ENCODE peak calls at places on chromosomes 2 and 18, in eight cellular contexts. One of them, this sample, is unnamed.
A peak's percentile ranks its signal among the peaks of the same experiment; 100 is the strongest.

GRCh38 chr2:113370478-113371091 is 66.9 kb upstream of the ZNG1B start:
- DNase-seq in cardiac fibroblast: peak; percentile 82
- DNase-seq in pancreas: peak; percentile 63
- DNase-seq in fibroblast of lung: peak; percentile 58
- DNase-seq in CD4-positive, alpha-beta memory T cell: peak; percentile 68
- DNase-seq in astrocyte: peak; percentile 44
- DNase-seq in PC-9: peak; percentile 73
- DNase-seq in esophagus squamous epithelium: no peak
- DNase-seq in this sample: peak; percentile 73

GRCh38 chr2:5846881-5847280 is 154.7 kb downstream of the SOX11 start:
- DNase-seq in cardiac fibroblast: no peak
- DNase-seq in pancreas: no peak
- DNase-seq in fibroblast of lung: peak; percentile 81
- DNase-seq in CD4-positive, alpha-beta memory T cell: no peak
- DNase-seq in astrocyte: peak; percentile 72
- DNase-seq in PC-9: no peak
- DNase-seq in esophagus squamous epithelium: no peak
- DNase-seq in this sample: no peak

GRCh38 chr2:70118798-70119454 is 31.6 kb downstream of the PCBP1 start:
- DNase-seq in cardiac fibroblast: peak; percentile 36
- DNase-seq in pancreas: no peak
- DNase-seq in fibroblast of lung: no peak
- DNase-seq in CD4-positive, alpha-beta memory T cell: no peak
- DNase-seq in astrocyte: no peak
- DNase-seq in PC-9: no peak
- DNase-seq in esophagus squamous epithelium: no peak
- DNase-seq in this sample: peak; percentile 67

GRCh38 chr2:149191915-149192314 is 138.5 kb upstream of the LYPD6 start:
- DNase-seq in cardiac fibroblast: no peak
- DNase-seq in pancreas: no peak
- DNase-seq in fibroblast of lung: no peak
- DNase-seq in CD4-positive, alpha-beta memory T cell: no peak
- DNase-seq in astrocyte: no peak
- DNase-seq in PC-9: no peak
- DNase-seq in esophagus squamous epithelium: no peak
- DNase-seq in this sample: no peak

GRCh38 chr2:39772086-39772811 is 6.8 kb downstream of the THUMPD2 start:
- DNase-seq in cardiac fibroblast: peak; percentile 30
- DNase-seq in pancreas: no peak
- DNase-seq in fibroblast of lung: peak; percentile 92
- DNase-seq in CD4-positive, alpha-beta memory T cell: no peak
- DNase-seq in astrocyte: peak; percentile 90
- DNase-seq in PC-9: peak; percentile 39
- DNase-seq in esophagus squamous epithelium: no peak
- DNase-seq in this sample: no peak

GRCh38 chr18:45657357-45658335 is 42.4 kb downstream of the SLC14A2 start:
- DNase-seq in cardiac fibroblast: no peak
- DNase-seq in pancreas: no peak
- DNase-seq in fibroblast of lung: peak; percentile 16
- DNase-seq in CD4-positive, alpha-beta memory T cell: peak; percentile 57
- DNase-seq in astrocyte: no peak
- DNase-seq in PC-9: no peak
- DNase-seq in esophagus squamous epithelium: no peak
- DNase-seq in this sample: no peak

GRCh38 chr2:129062160-129062912 is 743.7 kb upstream of the HS6ST1 start:
- DNase-seq in cardiac fibroblast: peak; percentile 46
- DNase-seq in pancreas: no peak
- DNase-seq in fibroblast of lung: peak; percentile 43
- DNase-seq in CD4-positive, alpha-beta memory T cell: no peak
- DNase-seq in astrocyte: peak; percentile 19
- DNase-seq in PC-9: no peak
- DNase-seq in esophagus squamous epithelium: no peak
- DNase-seq in this sample: no peak

GRCh38 chr2:26658691-26659346 is 17.7 kb upstream of the CIB4 start:
- DNase-seq in cardiac fibroblast: no peak
- DNase-seq in pancreas: no peak
- DNase-seq in fibroblast of lung: no peak
- DNase-seq in CD4-positive, alpha-beta memory T cell: no peak
- DNase-seq in astrocyte: no peak
- DNase-seq in PC-9: no peak
- DNase-seq in esophagus squamous epithelium: no peak
- DNase-seq in this sample: peak; percentile 3

GRCh38 chr2:69099541-69099940 is 86.6 kb downstream of the ANTXR1 start:
- DNase-seq in cardiac fibroblast: no peak
- DNase-seq in pancreas: no peak
- DNase-seq in fibroblast of lung: peak; percentile 57
- DNase-seq in CD4-positive, alpha-beta memory T cell: no peak
- DNase-seq in astrocyte: peak; percentile 44
- DNase-seq in PC-9: no peak
- DNase-seq in esophagus squamous epithelium: no peak
- DNase-seq in this sample: no peak

GRCh38 chr2:217075225-217075802 is 215.4 kb upstream of the TNP1 start:
- DNase-seq in cardiac fibroblast: peak; percentile 79
- DNase-seq in pancreas: no peak
- DNase-seq in fibroblast of lung: peak; percentile 57
- DNase-seq in CD4-positive, alpha-beta memory T cell: no peak
- DNase-seq in astrocyte: peak; percentile 50
- DNase-seq in PC-9: no peak
- DNase-seq in esophagus squamous epithelium: no peak
- DNase-seq in this sample: no peak

GRCh38 chr2:232477751-232478510 is 9.7 kb downstream of the ECEL1 start:
- DNase-seq in cardiac fibroblast: no peak
- DNase-seq in pancreas: no peak
- DNase-seq in fibroblast of lung: no peak
- DNase-seq in CD4-positive, alpha-beta memory T cell: no peak
- DNase-seq in astrocyte: no peak
- DNase-seq in PC-9: no peak
- DNase-seq in esophagus squamous epithelium: no peak
- DNase-seq in this sample: peak; percentile 3

GRCh38 chr18:2992995-2993877 is 19.7 kb downstream of the LPIN2 start:
- DNase-seq in cardiac fibroblast: no peak
- DNase-seq in pancreas: no peak
- DNase-seq in fibroblast of lung: no peak
- DNase-seq in CD4-positive, alpha-beta memory T cell: no peak
- DNase-seq in astrocyte: no peak
- DNase-seq in PC-9: no peak
- DNase-seq in esophagus squamous epithelium: no peak
- DNase-seq in this sample: no peak

GRCh38 chr2:143558665-143559064 is 429.4 kb downstream of the ARHGAP15 start:
- DNase-seq in cardiac fibroblast: peak; percentile 79
- DNase-seq in pancreas: no peak
- DNase-seq in fibroblast of lung: peak; percentile 68
- DNase-seq in CD4-positive, alpha-beta memory T cell: no peak
- DNase-seq in astrocyte: peak; percentile 63
- DNase-seq in PC-9: no peak
- DNase-seq in esophagus squamous epithelium: no peak
- DNase-seq in this sample: no peak

GRCh38 chr2:147844691-147845607 is at the start of gene ACVR2A:
- DNase-seq in cardiac fibroblast: peak; percentile 39
- DNase-seq in pancreas: peak; percentile 43
- DNase-seq in fibroblast of lung: peak; percentile 47
- DNase-seq in CD4-positive, alpha-beta memory T cell: peak; percentile 62
- DNase-seq in astrocyte: peak; percentile 39
- DNase-seq in PC-9: peak; percentile 35
- DNase-seq in esophagus squamous epithelium: no peak
- DNase-seq in this sample: peak; percentile 45

GRCh38 chr2:120453635-120453998 is 107.7 kb downstream of the INHBB start:
- DNase-seq in cardiac fibroblast: no peak
- DNase-seq in pancreas: no peak
- DNase-seq in fibroblast of lung: peak; percentile 79
- DNase-seq in CD4-positive, alpha-beta memory T cell: no peak
- DNase-seq in astrocyte: peak; percentile 70
- DNase-seq in PC-9: no peak
- DNase-seq in esophagus squamous epithelium: no peak
- DNase-seq in this sample: no peak

GRCh38 chr18:64398320-64398719 is 249.4 kb upstream of the LINC00305 start:
- DNase-seq in cardiac fibroblast: no peak
- DNase-seq in pancreas: no peak
- DNase-seq in fibroblast of lung: no peak
- DNase-seq in CD4-positive, alpha-beta memory T cell: no peak
- DNase-seq in astrocyte: no peak
- DNase-seq in PC-9: no peak
- DNase-seq in esophagus squamous epithelium: no peak
- DNase-seq in this sample: no peak

GRCh38 chr2:136216073-136216472 is 98.1 kb upstream of the CXCR4 start:
- DNase-seq in cardiac fibroblast: no peak
- DNase-seq in pancreas: no peak
- DNase-seq in fibroblast of lung: no peak
- DNase-seq in CD4-positive, alpha-beta memory T cell: peak; percentile 4
- DNase-seq in astrocyte: no peak
- DNase-seq in PC-9: no peak
- DNase-seq in esophagus squamous epithelium: no peak
- DNase-seq in this sample: no peak

GRCh38 chr2:168974370-168974769 is 56.8 kb downstream of the ABCB11 start:
- DNase-seq in cardiac fibroblast: no peak
- DNase-seq in pancreas: no peak
- DNase-seq in fibroblast of lung: no peak
- DNase-seq in CD4-positive, alpha-beta memory T cell: no peak
- DNase-seq in astrocyte: no peak
- DNase-seq in PC-9: no peak
- DNase-seq in esophagus squamous epithelium: no peak
- DNase-seq in this sample: no peak

GRCh38 chr2:241794250-241794823 is 14.7 kb upstream of the NEU4 start:
- DNase-seq in cardiac fibroblast: no peak
- DNase-seq in pancreas: no peak
- DNase-seq in fibroblast of lung: no peak
- DNase-seq in CD4-positive, alpha-beta memory T cell: no peak
- DNase-seq in astrocyte: no peak
- DNase-seq in PC-9: no peak
- DNase-seq in esophagus squamous epithelium: no peak
- DNase-seq in this sample: peak; percentile 3

GRCh38 chr2:240835528-240835927 is 15.5 kb upstream of the KIF1A start:
- DNase-seq in cardiac fibroblast: no peak
- DNase-seq in pancreas: no peak
- DNase-seq in fibroblast of lung: no peak
- DNase-seq in CD4-positive, alpha-beta memory T cell: no peak
- DNase-seq in astrocyte: no peak
- DNase-seq in PC-9: no peak
- DNase-seq in esophagus squamous epithelium: no peak
- DNase-seq in this sample: no peak

GRCh38 chr18:76956648-76957047 is 134.3 kb downstream of the ZNF236 start:
- DNase-seq in cardiac fibroblast: no peak
- DNase-seq in pancreas: no peak
- DNase-seq in fibroblast of lung: no peak
- DNase-seq in CD4-positive, alpha-beta memory T cell: no peak
- DNase-seq in astrocyte: no peak
- DNase-seq in PC-9: no peak
- DNase-seq in esophagus squamous epithelium: no peak
- DNase-seq in this sample: no peak

GRCh38 chr18:63788447-63789096 is 13.4 kb downstream of the SERPINB7 start:
- DNase-seq in cardiac fibroblast: peak; percentile 45
- DNase-seq in pancreas: no peak
- DNase-seq in fibroblast of lung: peak; percentile 94
- DNase-seq in CD4-positive, alpha-beta memory T cell: no peak
- DNase-seq in astrocyte: peak; percentile 91
- DNase-seq in PC-9: peak; percentile 81
- DNase-seq in esophagus squamous epithelium: no peak
- DNase-seq in this sample: no peak

GRCh38 chr2:55153564-55154315 is 78.4 kb downstream of the CLHC1 start:
- DNase-seq in cardiac fibroblast: no peak
- DNase-seq in pancreas: no peak
- DNase-seq in fibroblast of lung: no peak
- DNase-seq in CD4-positive, alpha-beta memory T cell: no peak
- DNase-seq in astrocyte: no peak
- DNase-seq in PC-9: peak; percentile 52
- DNase-seq in esophagus squamous epithelium: no peak
- DNase-seq in this sample: no peak

GRCh38 chr2:238894226-238894949 is 46.5 kb downstream of the TWIST2 start:
- DNase-seq in cardiac fibroblast: no peak
- DNase-seq in pancreas: no peak
- DNase-seq in fibroblast of lung: no peak
- DNase-seq in CD4-positive, alpha-beta memory T cell: no peak
- DNase-seq in astrocyte: no peak
- DNase-seq in PC-9: no peak
- DNase-seq in esophagus squamous epithelium: no peak
- DNase-seq in this sample: no peak

GRCh38 chr2:238892796-238893195 is 44.9 kb downstream of the TWIST2 start:
- DNase-seq in cardiac fibroblast: no peak
- DNase-seq in pancreas: no peak
- DNase-seq in fibroblast of lung: no peak
- DNase-seq in CD4-positive, alpha-beta memory T cell: no peak
- DNase-seq in astrocyte: no peak
- DNase-seq in PC-9: no peak
- DNase-seq in esophagus squamous epithelium: no peak
- DNase-seq in this sample: no peak

GRCh38 chr2:238891667-238892500 is 44.0 kb downstream of the TWIST2 start:
- DNase-seq in cardiac fibroblast: no peak
- DNase-seq in pancreas: no peak
- DNase-seq in fibroblast of lung: no peak
- DNase-seq in CD4-positive, alpha-beta memory T cell: no peak
- DNase-seq in astrocyte: no peak
- DNase-seq in PC-9: no peak
- DNase-seq in esophagus squamous epithelium: no peak
- DNase-seq in this sample: no peak

GRCh38 chr2:238894950-238895298 is 47.0 kb downstream of the TWIST2 start:
- DNase-seq in cardiac fibroblast: no peak
- DNase-seq in pancreas: no peak
- DNase-seq in fibroblast of lung: no peak
- DNase-seq in CD4-positive, alpha-beta memory T cell: no peak
- DNase-seq in astrocyte: no peak
- DNase-seq in PC-9: no peak
- DNase-seq in esophagus squamous epithelium: no peak
- DNase-seq in this sample: no peak

GRCh38 chr2:238893349-238894000 is 45.6 kb downstream of the TWIST2 start:
- DNase-seq in cardiac fibroblast: no peak
- DNase-seq in pancreas: no peak
- DNase-seq in fibroblast of lung: no peak
- DNase-seq in CD4-positive, alpha-beta memory T cell: no peak
- DNase-seq in astrocyte: no peak
- DNase-seq in PC-9: no peak
- DNase-seq in esophagus squamous epithelium: no peak
- DNase-seq in this sample: no peak
- H3K4me3 ChIP-seq in cardiac fibroblast: no peak overlapping the region
- H3K4me3 ChIP-seq in pancreas: no peak overlapping the region
- H3K4me3 ChIP-seq in fibroblast of lung: no peak overlapping the region
- H3K4me3 ChIP-seq in CD4-positive, alpha-beta memory T cell: no peak overlapping the region
- H3K4me3 ChIP-seq in astrocyte: no peak overlapping the region
- H3K4me3 ChIP-seq in PC-9: no peak overlapping the region
- H3K4me3 ChIP-seq in esophagus squamous epithelium: no peak overlapping the region
- H3K4me3 ChIP-seq in this sample: no peak overlapping the region

GRCh38 chr2:8583400-8584173 is 98.3 kb upstream of the ID2 start:
- DNase-seq in cardiac fibroblast: peak; percentile 56
- DNase-seq in pancreas: peak; percentile 98
- DNase-seq in fibroblast of lung: peak; percentile 75
- DNase-seq in CD4-positive, alpha-beta memory T cell: peak; percentile 39
- DNase-seq in astrocyte: peak; percentile 60
- DNase-seq in PC-9: no peak
- DNase-seq in esophagus squamous epithelium: peak; percentile 70
- DNase-seq in this sample: peak; percentile 58
- H3K4me3 ChIP-seq in cardiac fibroblast: no peak overlapping the region
- H3K4me3 ChIP-seq in pancreas: no peak overlapping the region
- H3K4me3 ChIP-seq in fibroblast of lung: no peak overlapping the region
- H3K4me3 ChIP-seq in CD4-positive, alpha-beta memory T cell: no peak overlapping the region
- H3K4me3 ChIP-seq in astrocyte: peak overlapping the region; percentile 25
- H3K4me3 ChIP-seq in PC-9: no peak overlapping the region
- H3K4me3 ChIP-seq in esophagus squamous epithelium: no peak overlapping the region
- H3K4me3 ChIP-seq in this sample: no peak overlapping the region

GRCh38 chr18:70365361-70365760 is 76.5 kb downstream of the SOCS6 start:
- DNase-seq in cardiac fibroblast: peak; percentile 23
- DNase-seq in pancreas: no peak
- DNase-seq in fibroblast of lung: peak; percentile 38
- DNase-seq in CD4-positive, alpha-beta memory T cell: no peak
- DNase-seq in astrocyte: no peak
- DNase-seq in PC-9: no peak
- DNase-seq in esophagus squamous epithelium: no peak
- DNase-seq in this sample: no peak
- H3K4me3 ChIP-seq in cardiac fibroblast: no peak overlapping the region
- H3K4me3 ChIP-seq in pancreas: no peak overlapping the region
- H3K4me3 ChIP-seq in fibroblast of lung: no peak overlapping the region
- H3K4me3 ChIP-seq in CD4-positive, alpha-beta memory T cell: no peak overlapping the region
- H3K4me3 ChIP-seq in astrocyte: no peak overlapping the region
- H3K4me3 ChIP-seq in PC-9: no peak overlapping the region
- H3K4me3 ChIP-seq in esophagus squamous epithelium: no peak overlapping the region
- H3K4me3 ChIP-seq in this sample: no peak overlapping the region

GRCh38 chr2:176122633-176123482 is at the start of gene HOXD9:
- DNase-seq in cardiac fibroblast: no peak
- DNase-seq in pancreas: no peak
- DNase-seq in fibroblast of lung: no peak
- DNase-seq in CD4-positive, alpha-beta memory T cell: no peak
- DNase-seq in astrocyte: no peak
- DNase-seq in PC-9: no peak
- DNase-seq in esophagus squamous epithelium: no peak
- DNase-seq in this sample: peak; percentile 61
- H3K4me3 ChIP-seq in cardiac fibroblast: peak within 1 kb of the TSS; percentile 2
- H3K4me3 ChIP-seq in pancreas: peak within 1 kb of the TSS; percentile 10
- H3K4me3 ChIP-seq in fibroblast of lung: no peak within 1 kb of the TSS
- H3K4me3 ChIP-seq in CD4-positive, alpha-beta memory T cell: no peak within 1 kb of the TSS
- H3K4me3 ChIP-seq in astrocyte: no peak within 1 kb of the TSS
- H3K4me3 ChIP-seq in PC-9: no peak within 1 kb of the TSS
- H3K4me3 ChIP-seq in esophagus squamous epithelium: peak within 1 kb of the TSS; percentile 29
- H3K4me3 ChIP-seq in this sample: peak within 1 kb of the TSS; percentile 44

This sample was measured in WERI-Rb-1.